ENCODE peak calls at places on chromosomes 11 and 22, in five cellular contexts. H, L, S, P and K are unnamed samples.

GRCh38 chr11:1270476-1270875 is 39.0 kb downstream of the TOLLIP start:
- ATAC-seq in P (no peak), S (peak; percentile 11), L (peak; percentile 12), H (no peak), K (no peak)

GRCh38 chr11:68518191-68518590 is 57.6 kb downstream of the PPP6R3 start:
- ATAC-seq in H (no peak), P (no peak), S (no peak), L (no peak), K (no peak)

GRCh38 chr11:123110397-123110796 is 48.5 kb upstream of the HSPA8 start:
- ATAC-seq in P (no peak), H (no peak), L (no peak), S (no peak), K (no peak)

GRCh38 chr11:57735655-57736298 is 5.5 kb upstream of the SELENOH start:
- ATAC-seq in S (no peak), L (peak; percentile 49), H (no peak), P (peak; percentile 69), K (no peak)

GRCh38 chr11:45304111-45304991 is 18.2 kb upstream of the SYT13 start:
- ATAC-seq in P (no peak), L (no peak), S (peak; percentile 25), H (no peak), K (no peak)

GRCh38 chr22:36015155-36015805 is 13.3 kb downstream of the RBFOX2 start:
- ATAC-seq in L (no peak), H (no peak), S (peak; percentile 25), P (no peak), K (no peak)

GRCh38 chr11:96333076-96333744 is 9.8 kb downstream of the MAML2 start:
- ATAC-seq in S (no peak), H (no peak), L (no peak), P (no peak), K (no peak)

GRCh38 chr22:28034760-28035401 is 115.8 kb upstream of the PITPNB start:
- ATAC-seq in S (peak; percentile 66), L (peak; percentile 88), P (peak; percentile 94), H (peak; percentile 97), K (peak; percentile 71)

GRCh38 chr11:75907926-75908527 is 93.0 kb downstream of the UVRAG start:
- ATAC-seq in S (no peak), L (no peak), H (no peak), P (no peak), K (no peak)

GRCh38 chr22:31846161-31847115 is 92.6 kb downstream of the DEPDC5 start:
- ATAC-seq in S (peak; percentile 52), L (no peak), P (no peak), H (no peak), K (no peak)

GRCh38 chr11:33067294-33067693 is 27.9 kb downstream of the TCP11L1 start:
- ATAC-seq in H (no peak), S (no peak), L (no peak), P (no peak), K (no peak)

GRCh38 chr11:17651681-17652080 is 67.7 kb upstream of the MYOD1 start:
- ATAC-seq in P (no peak), S (no peak), L (no peak), H (no peak), K (no peak)

GRCh38 chr11:64164392-64165312 is 1.3 kb downstream of the MACROD1 start:
- ATAC-seq in S (peak; percentile 6), L (peak; percentile 56), P (peak; percentile 65), H (peak; percentile 78), K (peak; percentile 1)

GRCh38 chr11:82873919-82874333 is 26.3 kb downstream of the PRCP start:
- ATAC-seq in S (no peak), P (peak; percentile 15), L (no peak), H (no peak), K (no peak)

GRCh38 chr22:30445438-30445936 is 19.9 kb downstream of the MTFP1 start:
- ATAC-seq in L (no peak), H (peak; percentile 43), S (no peak), P (no peak), K (no peak)

GRCh38 chr11:84558085-84558905 is 1068.8 kb downstream of the DLG2 start:
- ATAC-seq in S (peak; percentile 78), P (peak; percentile 60), L (no peak), H (peak; percentile 75), K (no peak)

GRCh38 chr11:3095712-3096361 is 38.6 kb upstream of the CARS1 start:
- ATAC-seq in H (no peak), L (no peak), P (peak; percentile 53), S (peak; percentile 19), K (peak; percentile 46)

GRCh38 chr11:100188137-100188783 is 498.8 kb upstream of the ARHGAP42 start:
- ATAC-seq in H (no peak), P (no peak), S (no peak), L (no peak), K (no peak)

GRCh38 chr11:296976-297665 is 2.2 kb downstream of the IFITM5 start:
- ATAC-seq in S (peak; percentile 53), L (peak; percentile 58), H (peak; percentile 3), P (peak; percentile 58), K (peak; percentile 21)

GRCh38 chr22:19891350-19892248 is 36.9 kb upstream of the GNB1L start:
- ATAC-seq in P (no peak), S (no peak), H (no peak), L (no peak), K (no peak)

GRCh38 chr11:96024666-96025065 is 100.8 kb upstream of the MTMR2 start:
- ATAC-seq in S (no peak), H (no peak), P (no peak), L (no peak), K (no peak)

GRCh38 chr11:43392713-43393112 is 34.0 kb downstream of the TTC17 start:
- ATAC-seq in H (no peak), P (no peak), L (no peak), S (no peak), K (no peak)

GRCh38 chr11:2400761-2401435 is 348 bp downstream of the TSSC4 start:
- ATAC-seq in L (peak; percentile 9), P (peak; percentile 6), S (peak; percentile 0), H (peak; percentile 4), K (peak; percentile 2)

GRCh38 chr11:61860054-61860903 is 31.1 kb downstream of the FADS3 start:
- ATAC-seq in P (peak; percentile 80), S (peak; percentile 11), H (no peak), L (peak; percentile 77), K (no peak)

GRCh38 chr22:31790240-31790639 is 36.4 kb downstream of the DEPDC5 start:
- ATAC-seq in P (peak; percentile 39), S (peak; percentile 24), L (peak; percentile 43), H (no peak), K (no peak)

GRCh38 chr11:62627718-62628117 is 5.9 kb upstream of the B3GAT3 start:
- ATAC-seq in S (no peak), P (no peak), H (no peak), L (no peak), K (no peak)

GRCh38 chr11:33898957-33899356 is 7.1 kb upstream of the LMO2 start:
- ATAC-seq in P (no peak), L (no peak), H (no peak), S (no peak), K (no peak)

GRCh38 chr11:73281796-73282660 is 9.9 kb downstream of the P2RY6 start:
- ATAC-seq in H (no peak), S (no peak), P (no peak), L (no peak), K (no peak)

GRCh38 chr22:29385748-29386147 is 2.6 kb downstream of the AP1B1 start:
- ATAC-seq in P (peak; percentile 8), L (peak; percentile 14), H (no peak), S (peak; percentile 41), K (peak; percentile 19)

GRCh38 chr11:2774173-2775082 is 74.6 kb upstream of the KCNQ1OT1 start:
- ATAC-seq in P (no peak), H (no peak), L (no peak), S (no peak), K (no peak)

GRCh38 chr11:3180869-3181268 is 15.8 kb upstream of the OSBPL5 start:
- ATAC-seq in H (no peak), P (no peak), S (no peak), L (no peak), K (no peak)

GRCh38 chr22:39097098-39098020 is at the start of gene APOBEC3H:
- ATAC-seq in P (peak; percentile 66), S (peak; percentile 86), H (no peak), L (peak; percentile 53), K (no peak)

GRCh38 chr11:30357872-30358271 is 35.0 kb downstream of the ARL14EP start:
- ATAC-seq in P (peak; percentile 68), L (peak; percentile 56), H (no peak), S (no peak), K (no peak)